ENCODE peak calls at places on chromosomes 13 and 19, in four cellular contexts. Y is uterus, S is psoas muscle, Z is GM12865. X is an unnamed sample.

GRCh38 chr19:49676136-49676689 is 858 bp upstream of the PRMT1 start:
- DNase-seq in Y (peak), S (peak), Z (peak), X (peak)

GRCh38 chr13:52599037-52599852 is 43.0 kb upstream of the HNRNPA1L2 start:
- DNase-seq in Y (no peak), S (no peak), Z (peak), X (peak)

GRCh38 chr13:69124996-69125395 is 982.6 kb upstream of the ATXN8OS start:
- DNase-seq in Y (no peak), S (no peak), Z (no peak), X (no peak)

GRCh38 chr19:53157601-53158000 is 1.3 kb downstream of the ZNF347 start:
- DNase-seq in Y (no peak), S (no peak), Z (no peak), X (no peak)

GRCh38 chr19:55027472-55028337 is 10.4 kb downstream of the GP6 start:
- DNase-seq in Y (no peak), S (no peak), Z (no peak), X (no peak)

GRCh38 chr19:11256189-11256588 is 6.1 kb downstream of the DOCK6 start:
- DNase-seq in Y (no peak), S (no peak), Z (no peak), X (no peak)

GRCh38 chr13:50910483-50910805 is 853 bp downstream of the RNASEH2B start:
- DNase-seq in Y (no peak), S (no peak), Z (no peak), X (no peak)

GRCh38 chr19:49875801-49876421 is 1.2 kb downstream of the AKT1S1 start:
- DNase-seq in Y (peak), S (peak), Z (peak), X (no peak)

DNA sequence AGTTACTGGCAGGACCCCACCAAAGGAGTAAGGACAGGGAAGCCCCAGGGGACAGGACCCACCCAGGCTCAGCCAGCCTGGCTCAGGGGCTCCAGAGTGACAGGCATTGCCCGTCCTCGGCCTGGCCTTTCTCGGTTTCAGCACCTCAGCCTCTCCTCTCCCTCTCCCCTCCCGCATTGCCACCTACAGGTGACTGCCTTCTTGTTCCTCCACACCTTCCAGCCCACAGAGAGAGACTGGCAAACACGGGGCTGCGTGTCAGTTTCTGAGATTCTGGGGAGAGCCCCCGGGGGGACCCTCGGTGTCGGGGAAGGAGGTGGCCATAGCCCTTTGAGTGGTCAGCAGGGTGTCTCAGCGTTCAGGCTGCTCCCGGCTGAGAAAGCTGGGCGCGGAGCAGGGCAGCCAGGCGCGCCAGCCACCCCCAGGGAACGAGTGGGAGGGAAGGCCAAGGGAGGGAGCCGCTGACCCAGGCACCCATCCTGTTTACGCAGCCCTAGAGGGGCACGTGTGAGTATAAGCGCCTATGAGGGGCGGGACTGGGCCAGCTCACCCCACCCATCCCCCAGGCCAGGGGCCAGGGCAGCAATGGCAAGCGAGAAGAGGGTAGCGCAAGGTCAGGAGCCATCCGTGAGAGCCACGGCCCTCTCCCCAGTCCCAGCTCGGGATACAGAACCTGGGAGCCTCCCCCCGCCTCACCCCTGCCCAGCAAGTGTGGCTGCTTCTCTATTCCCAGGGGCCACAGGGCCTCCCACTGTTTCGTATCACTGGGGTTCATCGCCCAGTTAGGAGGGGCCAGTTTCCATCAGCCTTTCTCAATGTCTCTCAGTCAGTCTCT is 743 bp upstream of the DMKN start:
- DNase-seq in Y (no peak), S (no peak), Z (no peak), X (no peak)
- TF ChIP-seq CTCF in Y (no peak), S (no peak), Z (no peak), X (no peak)

GRCh38 chr13:80334582-80335260 is 6.2 kb downstream of the SPRY2 start:
- DNase-seq in Y (no peak), S (no peak), Z (no peak), X (no peak)
- TF ChIP-seq CTCF in Y (no peak), S (no peak), Z (no peak), X (no peak)

GRCh38 chr13:78060966-78061365 is 142.3 kb upstream of the EDNRB start:
- DNase-seq in Y (no peak), S (no peak), Z (no peak), X (no peak)
- TF ChIP-seq CTCF in Y (no peak), S (no peak), Z (no peak), X (no peak)

GRCh38 chr19:12796146-12797071 is 5.1 kb downstream of the JUNB start:
- DNase-seq in Y (peak), S (peak), Z (peak), X (peak)

GRCh38 chr19:12793290-12794195 is 2.3 kb downstream of the JUNB start:
- DNase-seq in Y (peak), S (peak), Z (peak), X (peak)

GRCh38 chr19:12792853-12793289 is 1.6 kb downstream of the JUNB start:
- DNase-seq in Y (no peak), S (peak), Z (no peak), X (no peak)

GRCh38 chr19:12794936-12795335 is 3.6 kb downstream of the JUNB start:
- DNase-seq in Y (no peak), S (peak), Z (no peak), X (no peak)

DNA sequence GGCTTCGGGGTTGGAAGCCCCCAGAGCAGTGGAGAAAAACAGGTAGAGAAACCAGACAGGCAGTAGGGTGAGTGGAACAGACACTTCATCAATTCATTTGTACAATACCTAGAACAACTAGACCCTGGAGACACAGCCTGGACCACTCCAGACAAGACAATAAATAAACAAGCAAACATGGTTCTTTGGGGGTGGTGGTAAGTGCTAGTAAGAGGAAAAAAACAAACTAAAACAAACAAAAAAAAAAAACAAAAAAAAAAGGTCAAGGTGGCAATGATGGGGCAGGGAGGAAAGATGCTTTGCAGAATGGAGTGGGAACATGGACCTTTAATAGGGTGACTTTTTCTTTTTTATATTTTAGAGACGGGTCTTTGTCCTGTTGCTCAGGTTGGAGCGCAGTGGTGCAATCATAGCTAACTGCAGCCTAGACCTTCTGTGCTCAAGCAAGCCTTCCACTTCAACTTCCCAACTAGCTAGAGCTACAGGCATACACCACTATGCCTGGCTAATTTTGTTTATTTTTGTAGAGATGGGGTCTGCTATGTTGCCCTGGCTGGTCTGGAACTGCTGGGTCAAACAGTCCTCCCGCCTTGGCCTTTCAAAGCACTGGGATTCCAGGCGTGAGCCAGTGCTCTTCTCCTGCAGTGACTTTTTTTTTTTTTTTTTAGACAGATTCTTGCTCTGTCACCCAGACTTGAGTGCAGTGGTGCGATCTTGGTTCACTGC is 3.1 kb downstream of the JUNB start:
- DNase-seq in Y (no peak), S (no peak), Z (no peak), X (no peak)
- TF ChIP-seq CTCF in Y (no peak), S (no peak), Z (no peak), X (no peak)

X was measured in GM13977.